ENCODE peak calls at places on chromosomes 3 and 15, in nine cellular contexts. One of them, this sample, is unnamed.
A peak's percentile ranks its signal among the peaks of the same experiment; 100 is the strongest.

GRCh38 chr3:160450846-160451245 is 1.3 kb upstream of the TRIM59 start:
- DNase-seq in EH: peak; percentile 97
- DNase-seq in pancreas: no peak
- DNase-seq in pons: no peak
- DNase-seq in stimulated activated CD4-positive, alpha-beta T cell treated with anti-CD3 and anti-CD28 coated beads, Interleukin-15, amount 100 ng/mL, for 1 hour: no peak
- DNase-seq in stimulated activated CD8-positive, alpha-beta memory T cell treated with anti-CD3 and anti-CD28 coated beads, Interleukin-4, amount 100 ng/mL, for 1 hour: no peak
- DNase-seq in fibroblast of lung: peak; percentile 67
- DNase-seq in hippocampal formation: no peak
- DNase-seq in neuronal stem cell: no peak
- DNase-seq in this sample: peak; percentile 93

GRCh38 chr3:175620093-175620492 is 761.0 kb downstream of the NAALADL2 start:
- DNase-seq in hippocampal formation: no peak
- DNase-seq in stimulated activated CD4-positive, alpha-beta T cell treated with anti-CD3 and anti-CD28 coated beads, Interleukin-15, amount 100 ng/mL, for 1 hour: no peak
- DNase-seq in EH: no peak
- DNase-seq in fibroblast of lung: no peak
- DNase-seq in stimulated activated CD8-positive, alpha-beta memory T cell treated with anti-CD3 and anti-CD28 coated beads, Interleukin-4, amount 100 ng/mL, for 1 hour: no peak
- DNase-seq in neuronal stem cell: no peak
- DNase-seq in pons: no peak
- DNase-seq in pancreas: no peak
- DNase-seq in this sample: no peak

GRCh38 chr15:76003364-76003763 is 8.9 kb downstream of the NRG4 start:
- DNase-seq in neuronal stem cell: no peak
- DNase-seq in stimulated activated CD4-positive, alpha-beta T cell treated with anti-CD3 and anti-CD28 coated beads, Interleukin-15, amount 100 ng/mL, for 1 hour: no peak
- DNase-seq in fibroblast of lung: no peak
- DNase-seq in stimulated activated CD8-positive, alpha-beta memory T cell treated with anti-CD3 and anti-CD28 coated beads, Interleukin-4, amount 100 ng/mL, for 1 hour: no peak
- DNase-seq in pons: no peak
- DNase-seq in hippocampal formation: no peak
- DNase-seq in EH: no peak
- DNase-seq in pancreas: no peak
- DNase-seq in this sample: no peak

GRCh38 chr3:112770026-112770626 is 76.5 kb downstream of the CD200R1L start:
- DNase-seq in EH: peak; percentile 82
- DNase-seq in pons: no peak
- DNase-seq in pancreas: no peak
- DNase-seq in neuronal stem cell: no peak
- DNase-seq in fibroblast of lung: peak; percentile 65
- DNase-seq in stimulated activated CD4-positive, alpha-beta T cell treated with anti-CD3 and anti-CD28 coated beads, Interleukin-15, amount 100 ng/mL, for 1 hour: peak; percentile 6
- DNase-seq in hippocampal formation: no peak
- DNase-seq in stimulated activated CD8-positive, alpha-beta memory T cell treated with anti-CD3 and anti-CD28 coated beads, Interleukin-4, amount 100 ng/mL, for 1 hour: no peak
- DNase-seq in this sample: peak; percentile 87

GRCh38 chr15:101022876-101023275 is 103.7 kb downstream of the LRRK1 start:
- DNase-seq in pons: no peak
- DNase-seq in stimulated activated CD8-positive, alpha-beta memory T cell treated with anti-CD3 and anti-CD28 coated beads, Interleukin-4, amount 100 ng/mL, for 1 hour: no peak
- DNase-seq in neuronal stem cell: no peak
- DNase-seq in hippocampal formation: no peak
- DNase-seq in pancreas: no peak
- DNase-seq in EH: no peak
- DNase-seq in stimulated activated CD4-positive, alpha-beta T cell treated with anti-CD3 and anti-CD28 coated beads, Interleukin-15, amount 100 ng/mL, for 1 hour: no peak
- DNase-seq in fibroblast of lung: no peak
- DNase-seq in this sample: no peak

GRCh38 chr15:59200560-59200959 is 6.1 kb upstream of the LDHAL6B start:
- DNase-seq in pancreas: no peak
- DNase-seq in neuronal stem cell: no peak
- DNase-seq in hippocampal formation: no peak
- DNase-seq in stimulated activated CD8-positive, alpha-beta memory T cell treated with anti-CD3 and anti-CD28 coated beads, Interleukin-4, amount 100 ng/mL, for 1 hour: no peak
- DNase-seq in stimulated activated CD4-positive, alpha-beta T cell treated with anti-CD3 and anti-CD28 coated beads, Interleukin-15, amount 100 ng/mL, for 1 hour: no peak
- DNase-seq in pons: no peak
- DNase-seq in EH: peak; percentile 58
- DNase-seq in fibroblast of lung: no peak
- DNase-seq in this sample: peak; percentile 38

GRCh38 chr15:76678766-76679165 is 226.4 kb downstream of the SCAPER start:
- DNase-seq in EH: peak; percentile 61
- DNase-seq in pons: no peak
- DNase-seq in hippocampal formation: no peak
- DNase-seq in pancreas: no peak
- DNase-seq in fibroblast of lung: no peak
- DNase-seq in stimulated activated CD4-positive, alpha-beta T cell treated with anti-CD3 and anti-CD28 coated beads, Interleukin-15, amount 100 ng/mL, for 1 hour: no peak
- DNase-seq in neuronal stem cell: no peak
- DNase-seq in stimulated activated CD8-positive, alpha-beta memory T cell treated with anti-CD3 and anti-CD28 coated beads, Interleukin-4, amount 100 ng/mL, for 1 hour: no peak
- DNase-seq in this sample: peak; percentile 60

GRCh38 chr15:88834211-88834812 is 31.1 kb downstream of the ACAN start:
- DNase-seq in fibroblast of lung: peak; percentile 50
- DNase-seq in pancreas: peak; percentile 70
- DNase-seq in stimulated activated CD8-positive, alpha-beta memory T cell treated with anti-CD3 and anti-CD28 coated beads, Interleukin-4, amount 100 ng/mL, for 1 hour: no peak
- DNase-seq in EH: peak; percentile 66
- DNase-seq in pons: peak; percentile 42
- DNase-seq in neuronal stem cell: peak; percentile 50
- DNase-seq in hippocampal formation: peak; percentile 42
- DNase-seq in stimulated activated CD4-positive, alpha-beta T cell treated with anti-CD3 and anti-CD28 coated beads, Interleukin-15, amount 100 ng/mL, for 1 hour: no peak
- DNase-seq in this sample: peak; percentile 63

GRCh38 chr3:49785565-49786356 is 581 bp downstream of the IP6K1 start:
- DNase-seq in fibroblast of lung: peak; percentile 33
- DNase-seq in pancreas: no peak
- DNase-seq in EH: peak; percentile 59
- DNase-seq in neuronal stem cell: peak; percentile 48
- DNase-seq in pons: peak; percentile 15
- DNase-seq in stimulated activated CD8-positive, alpha-beta memory T cell treated with anti-CD3 and anti-CD28 coated beads, Interleukin-4, amount 100 ng/mL, for 1 hour: no peak
- DNase-seq in stimulated activated CD4-positive, alpha-beta T cell treated with anti-CD3 and anti-CD28 coated beads, Interleukin-15, amount 100 ng/mL, for 1 hour: no peak
- DNase-seq in hippocampal formation: no peak
- DNase-seq in this sample: peak; percentile 28

GRCh38 chr15:88900309-88900981 is 5.1 kb upstream of the HAPLN3 start:
- DNase-seq in pons: no peak
- DNase-seq in EH: peak; percentile 84
- DNase-seq in stimulated activated CD4-positive, alpha-beta T cell treated with anti-CD3 and anti-CD28 coated beads, Interleukin-15, amount 100 ng/mL, for 1 hour: no peak
- DNase-seq in hippocampal formation: no peak
- DNase-seq in pancreas: no peak
- DNase-seq in neuronal stem cell: no peak
- DNase-seq in stimulated activated CD8-positive, alpha-beta memory T cell treated with anti-CD3 and anti-CD28 coated beads, Interleukin-4, amount 100 ng/mL, for 1 hour: no peak
- DNase-seq in fibroblast of lung: peak; percentile 24
- DNase-seq in this sample: peak; percentile 58

GRCh38 chr15:69629631-69630161 is 177.1 kb downstream of the RPLP1 start:
- DNase-seq in stimulated activated CD4-positive, alpha-beta T cell treated with anti-CD3 and anti-CD28 coated beads, Interleukin-15, amount 100 ng/mL, for 1 hour: no peak
- DNase-seq in stimulated activated CD8-positive, alpha-beta memory T cell treated with anti-CD3 and anti-CD28 coated beads, Interleukin-4, amount 100 ng/mL, for 1 hour: no peak
- DNase-seq in hippocampal formation: no peak
- DNase-seq in neuronal stem cell: no peak
- DNase-seq in pons: no peak
- DNase-seq in pancreas: no peak
- DNase-seq in EH: no peak
- DNase-seq in fibroblast of lung: no peak
- DNase-seq in this sample: no peak

GRCh38 chr3:46903341-46904302 is 26.1 kb downstream of the PTH1R start:
- DNase-seq in neuronal stem cell: no peak
- DNase-seq in pancreas: peak; percentile 47
- DNase-seq in stimulated activated CD8-positive, alpha-beta memory T cell treated with anti-CD3 and anti-CD28 coated beads, Interleukin-4, amount 100 ng/mL, for 1 hour: no peak
- DNase-seq in pons: no peak
- DNase-seq in EH: peak; percentile 86
- DNase-seq in fibroblast of lung: no peak
- DNase-seq in hippocampal formation: no peak
- DNase-seq in stimulated activated CD4-positive, alpha-beta T cell treated with anti-CD3 and anti-CD28 coated beads, Interleukin-15, amount 100 ng/mL, for 1 hour: no peak
- DNase-seq in this sample: peak; percentile 49

GRCh38 chr3:113557374-113557773 is 25.0 kb downstream of the SIDT1 start:
- DNase-seq in pons: no peak
- DNase-seq in EH: peak; percentile 61
- DNase-seq in pancreas: no peak
- DNase-seq in stimulated activated CD4-positive, alpha-beta T cell treated with anti-CD3 and anti-CD28 coated beads, Interleukin-15, amount 100 ng/mL, for 1 hour: no peak
- DNase-seq in hippocampal formation: no peak
- DNase-seq in neuronal stem cell: no peak
- DNase-seq in stimulated activated CD8-positive, alpha-beta memory T cell treated with anti-CD3 and anti-CD28 coated beads, Interleukin-4, amount 100 ng/mL, for 1 hour: no peak
- DNase-seq in fibroblast of lung: no peak
- DNase-seq in this sample: peak; percentile 21

GRCh38 chr15:91141102-91141501 is 41.0 kb downstream of the SV2B start:
- DNase-seq in stimulated activated CD4-positive, alpha-beta T cell treated with anti-CD3 and anti-CD28 coated beads, Interleukin-15, amount 100 ng/mL, for 1 hour: no peak
- DNase-seq in stimulated activated CD8-positive, alpha-beta memory T cell treated with anti-CD3 and anti-CD28 coated beads, Interleukin-4, amount 100 ng/mL, for 1 hour: no peak
- DNase-seq in hippocampal formation: no peak
- DNase-seq in fibroblast of lung: no peak
- DNase-seq in EH: no peak
- DNase-seq in neuronal stem cell: no peak
- DNase-seq in pons: no peak
- DNase-seq in pancreas: no peak
- DNase-seq in this sample: no peak

GRCh38 chr15:80507638-80508316 is 103.6 kb downstream of the ARNT2 start:
- DNase-seq in EH: peak; percentile 99
- DNase-seq in pancreas: no peak
- DNase-seq in pons: no peak
- DNase-seq in fibroblast of lung: peak; percentile 88
- DNase-seq in stimulated activated CD8-positive, alpha-beta memory T cell treated with anti-CD3 and anti-CD28 coated beads, Interleukin-4, amount 100 ng/mL, for 1 hour: no peak
- DNase-seq in stimulated activated CD4-positive, alpha-beta T cell treated with anti-CD3 and anti-CD28 coated beads, Interleukin-15, amount 100 ng/mL, for 1 hour: no peak
- DNase-seq in neuronal stem cell: no peak
- DNase-seq in hippocampal formation: no peak
- DNase-seq in this sample: peak; percentile 96

GRCh38 chr3:99248913-99249312 is 347.4 kb upstream of the DCBLD2 start:
- DNase-seq in hippocampal formation: no peak
- DNase-seq in fibroblast of lung: peak; percentile 51
- DNase-seq in EH: peak; percentile 65
- DNase-seq in pancreas: no peak
- DNase-seq in pons: no peak
- DNase-seq in stimulated activated CD8-positive, alpha-beta memory T cell treated with anti-CD3 and anti-CD28 coated beads, Interleukin-4, amount 100 ng/mL, for 1 hour: no peak
- DNase-seq in neuronal stem cell: no peak
- DNase-seq in stimulated activated CD4-positive, alpha-beta T cell treated with anti-CD3 and anti-CD28 coated beads, Interleukin-15, amount 100 ng/mL, for 1 hour: no peak
- DNase-seq in this sample: no peak

This sample was measured in IMR-90.